ENCODE peak calls at places on chromosomes 11 and 22, in five cellular contexts. K is PC-9, S is upper lobe of left lung, T is pancreas, I is body of pancreas. B is an unnamed sample.

GRCh38 chr11:20962581-20962980 is 293.2 kb downstream of the NELL1 start:
- DNase-seq in I (no peak), K (no peak), S (no peak), T (no peak), B (no peak)

GRCh38 chr11:79510948-79511347 is 70.1 kb upstream of the TENM4 start:
- DNase-seq in K (no peak), S (no peak), I (no peak), T (no peak), B (no peak)

GRCh38 chr11:58688779-58689503 is 42.8 kb downstream of the GLYAT start:
- DNase-seq in I (no peak), S (no peak), K (peak; percentile 86), T (no peak), B (peak; percentile 84)

GRCh38 chr22:28909375-28909774 is 26.0 kb downstream of the ZNRF3 start:
- DNase-seq in T (no peak), S (no peak), K (no peak), I (no peak), B (no peak)

GRCh38 chr11:4697583-4697982 is at the start of gene OR51E2:
- DNase-seq in K (no peak), S (no peak), T (no peak), I (no peak), B (no peak)

GRCh38 chr22:26438006-26438405 is 8.9 kb downstream of the ASPHD2 start:
- DNase-seq in I (no peak), S (no peak), K (no peak), T (no peak), B (no peak)

GRCh38 chr11:22832315-22833041 is 2.9 kb upstream of the SVIP start:
- DNase-seq in S (no peak), K (no peak), T (no peak), I (no peak), B (no peak)

GRCh38 chr11:22624742-22625447 is 728 bp downstream of the FANCF start:
- DNase-seq in T (peak; percentile 73), S (peak; percentile 76), K (peak; percentile 62), I (peak; percentile 81), B (peak; percentile 12)

GRCh38 chr11:18145025-18145424 is 12.7 kb downstream of the MRGPRX3 start:
- DNase-seq in K (no peak), I (no peak), T (no peak), S (no peak), B (no peak)

GRCh38 chr22:45994516-45995404 is 17.8 kb upstream of the WNT7B start:
- DNase-seq in K (peak; percentile 52), S (peak; percentile 84), T (peak; percentile 67), I (peak; percentile 85), B (no peak)

GRCh38 chr11:33065445-33066178 is 26.2 kb downstream of the TCP11L1 start:
- DNase-seq in S (peak; percentile 73), T (peak; percentile 36), I (peak; percentile 77), K (no peak), B (no peak)

GRCh38 chr22:49380095-49380827 is 447.4 kb downstream of the BRD1 start:
- DNase-seq in S (no peak), T (no peak), I (no peak), K (no peak), B (no peak)

GRCh38 chr11:102390667-102391449 is 43.8 kb downstream of the BIRC2 start:
- DNase-seq in I (peak; percentile 74), K (peak; percentile 55), T (peak; percentile 57), S (peak; percentile 72), B (no peak)

GRCh38 chr22:37079158-37079557 is 27.6 kb downstream of the KCTD17 start:
- DNase-seq in I (no peak), S (no peak), K (no peak), T (no peak), B (no peak)

GRCh38 chr22:44775862-44776261 is 23.5 kb downstream of the ARHGAP8 start:
- DNase-seq in T (no peak), S (no peak), I (no peak), K (no peak), B (no peak)

DNA sequence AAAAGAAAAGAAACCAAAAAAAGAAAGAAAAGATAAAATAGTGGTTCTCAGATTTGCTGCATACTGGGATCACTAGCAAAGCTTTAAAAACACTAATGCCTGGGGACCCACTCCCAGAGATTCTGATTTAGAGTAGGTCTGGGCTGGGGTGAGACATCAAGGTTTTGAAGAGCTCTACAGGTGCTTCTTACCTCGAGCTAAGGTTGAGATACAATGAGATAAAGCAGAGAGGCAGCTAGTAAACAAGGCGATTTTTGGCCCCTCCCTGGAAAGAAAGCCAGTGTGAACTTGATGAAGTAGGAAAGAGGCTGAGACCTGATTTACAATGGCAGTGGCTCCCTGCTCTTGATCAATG is 327.6 kb upstream of the CCDC90B start:
- DNase-seq in S (no peak), K (peak; percentile 17), I (no peak), T (no peak), B (no peak)
- H3K27ac ChIP-seq in S (no peak overlapping the region), K (no peak overlapping the region), I (no peak overlapping the region), T (no peak overlapping the region), B (no peak overlapping the region)

DNA sequence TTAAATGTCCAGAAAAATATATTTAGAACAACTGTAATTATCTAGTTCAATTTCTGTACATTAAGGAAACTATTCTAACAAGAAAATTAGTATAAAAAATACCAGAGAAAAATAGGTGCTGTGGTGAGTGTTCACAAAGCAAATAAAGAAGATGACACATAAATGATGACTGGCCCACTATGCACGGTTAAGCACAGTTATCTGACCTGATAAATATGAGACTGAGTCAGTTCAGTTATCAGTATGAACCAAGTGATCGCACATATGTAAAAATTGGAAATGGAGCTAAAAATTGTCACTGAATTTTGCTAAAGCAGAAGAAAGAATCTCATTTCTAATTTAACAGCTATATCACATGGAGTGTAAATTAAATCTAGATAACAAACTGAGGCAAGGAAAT is 18.8 kb upstream of the MAML2 start:
- DNase-seq in K (no peak), I (no peak), T (no peak), S (no peak), B (no peak)
- H3K27ac ChIP-seq in K (no peak overlapping the region), I (no peak overlapping the region), T (no peak overlapping the region), S (no peak overlapping the region), B (no peak overlapping the region)

GRCh38 chr22:24523873-24524272 is 28.7 kb downstream of the UPB1 start:
- DNase-seq in K (no peak), T (no peak), S (no peak), I (no peak), B (no peak)
- H3K27ac ChIP-seq in K (no peak overlapping the region), T (no peak overlapping the region), S (no peak overlapping the region), I (peak overlapping the region; percentile 26), B (no peak overlapping the region)

DNA sequence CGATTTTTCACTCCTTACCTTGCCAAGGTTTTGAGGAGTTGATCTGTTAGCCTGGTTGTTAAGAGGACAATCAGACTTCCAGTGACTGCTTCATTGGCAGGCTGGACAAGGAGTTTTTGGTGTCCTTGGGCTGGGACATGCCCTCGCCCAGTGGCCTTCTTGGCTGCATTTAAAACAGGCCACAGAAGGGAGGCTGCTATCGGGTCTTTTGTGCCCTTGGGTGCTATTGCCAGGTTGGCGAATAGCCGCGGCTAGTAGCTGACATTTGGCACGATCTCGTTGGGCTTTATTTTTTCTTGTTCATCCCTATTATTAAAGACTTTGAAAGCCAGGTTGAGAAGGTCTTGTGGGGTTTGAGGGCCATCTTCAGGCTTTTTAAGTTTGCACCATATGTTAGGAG is 99.4 kb downstream of the ELP4 start:
- DNase-seq in T (no peak), I (no peak), S (no peak), K (no peak), B (no peak)
- H3K27ac ChIP-seq in T (no peak overlapping the region), I (no peak overlapping the region), S (no peak overlapping the region), K (no peak overlapping the region), B (no peak overlapping the region)